ENCODE peak calls at places on chromosomes 12 and 14, in ten cellular contexts. T is CD4-positive, alpha-beta T cell; Q is cardiac muscle cell; U is transverse colon; A is heart left ventricle; V is testis; K is effector memory CD4-positive, alpha-beta T cell; Y is IMR-90; W is lower lobe of right lung; Z is heart right ventricle. B is an unnamed sample.

GRCh38 chr14:52730708-52731111 is 744 bp downstream of the STYX start:
- DNase-seq in Z (no peak), W (no peak), U (no peak), A (no peak), Y (no peak), Q (no peak), K (no peak), V (no peak), T (no peak), B (no peak)

GRCh38 chr14:103427485-103428443 is 42.5 kb downstream of the MARK3 start:
- DNase-seq in A (peak; percentile 42), Y (peak; percentile 85), Z (no peak), U (no peak), K (no peak), W (no peak), T (no peak), V (no peak), Q (no peak), B (no peak)

GRCh38 chr14:38522724-38523123 is 266.8 kb upstream of the CLEC14A start:
- DNase-seq in Q (peak; percentile 78), U (no peak), A (no peak), W (no peak), T (no peak), K (no peak), V (no peak), Z (no peak), Y (peak; percentile 9), B (no peak)

GRCh38 chr12:24069532-24070395 is 120.3 kb upstream of the SOX5 start:
- DNase-seq in T (no peak), Q (peak; percentile 39), U (peak; percentile 11), K (no peak), Z (no peak), W (no peak), A (no peak), Y (peak; percentile 34), V (peak; percentile 21), B (no peak)

GRCh38 chr14:87615050-87615449 is 377.9 kb downstream of the GALC start:
- DNase-seq in Z (no peak), Y (no peak), W (no peak), T (no peak), U (no peak), V (no peak), Q (no peak), A (no peak), K (no peak), B (no peak)

GRCh38 chr14:30468354-30468753 is 90.6 kb upstream of the G2E3 start:
- DNase-seq in U (no peak), V (no peak), Q (no peak), K (no peak), Y (no peak), Z (no peak), T (no peak), A (no peak), W (no peak), B (no peak)

GRCh38 chr14:33782923-33783322 is 168.0 kb downstream of the EGLN3 start:
- DNase-seq in T (no peak), V (no peak), Y (no peak), A (no peak), K (no peak), U (no peak), Z (no peak), W (no peak), Q (no peak), B (no peak)

GRCh38 chr12:75684678-75685620 is 173.5 kb upstream of the KRR1 start:
- DNase-seq in K (no peak), V (no peak), U (no peak), Y (peak; percentile 86), T (no peak), Z (no peak), Q (no peak), W (no peak), A (no peak), B (no peak)

GRCh38 chr14:90019824-90020523 is 41.8 kb upstream of the KCNK13 start:
- DNase-seq in Z (no peak), K (no peak), A (no peak), Q (no peak), T (no peak), Y (no peak), V (no peak), U (no peak), W (no peak), B (no peak)

GRCh38 chr12:56469007-56469930 is 891 bp downstream of the SPRYD4 start:
- DNase-seq in A (no peak), Y (no peak), V (peak; percentile 60), T (no peak), Q (no peak), K (no peak), W (no peak), U (peak; percentile 44), Z (no peak), B (no peak)

GRCh38 chr14:24273422-24273998 is 2.1 kb upstream of the RABGGTA start:
- DNase-seq in Z (no peak), Q (no peak), Y (no peak), A (no peak), W (no peak), T (no peak), V (no peak), U (no peak), K (no peak), B (no peak)

GRCh38 chr12:65449400-65449799 is 170.9 kb downstream of the MSRB3 start:
- DNase-seq in K (no peak), Q (no peak), V (no peak), U (no peak), W (no peak), A (no peak), Z (no peak), T (no peak), Y (peak; percentile 65), B (no peak)

GRCh38 chr12:31353730-31354708 is 28.1 kb upstream of the SINHCAF start:
- DNase-seq in U (no peak), T (no peak), Z (no peak), A (no peak), W (no peak), Y (no peak), V (no peak), Q (no peak), K (no peak), B (no peak)

GRCh38 chr12:25497021-25497420 is 56.1 kb downstream of the LMNTD1 start:
- DNase-seq in Y (no peak), A (no peak), K (no peak), T (no peak), Z (no peak), W (no peak), V (peak; percentile 51), U (no peak), Q (no peak), B (no peak)

GRCh38 chr12:105192624-105193225 is 43.2 kb downstream of the APPL2 start:
- DNase-seq in K (no peak), W (no peak), U (no peak), Z (no peak), Q (no peak), A (no peak), Y (no peak), T (no peak), V (no peak), B (no peak)

GRCh38 chr12:65464930-65465329 is 186.4 kb downstream of the MSRB3 start:
- DNase-seq in Z (no peak), U (peak; percentile 8), Q (no peak), A (no peak), Y (peak; percentile 96), W (no peak), K (no peak), V (no peak), T (no peak), B (peak; percentile 90)

GRCh38 chr12:52206309-52207040 is 14.7 kb upstream of the KRT80 start:
- DNase-seq in W (peak; percentile 34), U (no peak), Y (no peak), T (no peak), Z (no peak), K (no peak), A (no peak), V (no peak), Q (no peak), B (no peak)

GRCh38 chr12:132493482-132494178 is 3.7 kb downstream of the FBRSL1 start:
- DNase-seq in V (no peak), Y (no peak), Q (no peak), W (no peak), A (peak; percentile 28), T (no peak), K (no peak), Z (no peak), U (no peak), B (no peak)

GRCh38 chr14:21521526-21521925 is 4.6 kb downstream of the SALL2 start:
- DNase-seq in V (no peak), U (no peak), A (no peak), Z (no peak), K (no peak), Y (peak; percentile 57), Q (no peak), T (no peak), W (no peak), B (no peak)

GRCh38 chr12:47102406-47102805 is 22.6 kb upstream of the AMIGO2 start:
- DNase-seq in Q (no peak), A (no peak), V (no peak), Y (no peak), W (no peak), K (no peak), U (no peak), T (no peak), Z (no peak), B (no peak)
- H3K9me3 ChIP-seq in Q (no peaks in the 10 kb centered on the region), A (no peaks in the 10 kb centered on the region), V (no peaks in the 10 kb centered on the region), Y (no peaks in the 10 kb centered on the region), W (no peaks in the 10 kb centered on the region), K (no peaks in the 10 kb centered on the region), U (no peaks in the 10 kb centered on the region), T (no peaks in the 10 kb centered on the region), Z (no peaks in the 10 kb centered on the region), B (no peaks in the 10 kb centered on the region)

GRCh38 chr14:105852378-105853088 is 326.1 kb downstream of the TMEM121 start:
- DNase-seq in Z (no peak), Q (no peak), U (peak; percentile 5), T (no peak), A (no peak), K (no peak), V (peak; percentile 5), W (peak; percentile 38), Y (no peak), B (no peak)
- H3K9me3 ChIP-seq in Z (no peaks in the 10 kb centered on the region), Q (no peaks in the 10 kb centered on the region), U (no peaks in the 10 kb centered on the region), T (no peaks in the 10 kb centered on the region), A (no peaks in the 10 kb centered on the region), K (no peaks in the 10 kb centered on the region), V (no peaks in the 10 kb centered on the region), W (no peaks in the 10 kb centered on the region), Y (peaks cover 68% of the 10 kb centered on the region), B (peaks cover 84% of the 10 kb centered on the region)

GRCh38 chr14:19729359-19729758 is 14.0 kb upstream of the OR4Q3 start:
- DNase-seq in T (no peak), K (no peak), A (no peak), W (no peak), V (no peak), Z (no peak), U (no peak), Y (no peak), Q (no peak), B (no peak)
- H3K9me3 ChIP-seq in T (peaks cover 15% of the 10 kb centered on the region), K (peaks cover 4% of the 10 kb centered on the region), A (peaks cover 27% of the 10 kb centered on the region), W (peaks cover 17% of the 10 kb centered on the region), V (no peaks in the 10 kb centered on the region), Z (no peaks in the 10 kb centered on the region), U (peaks cover 35% of the 10 kb centered on the region), Y (peaks cover 25% of the 10 kb centered on the region), Q (peaks cover 3% of the 10 kb centered on the region), B (peaks cover 13% of the 10 kb centered on the region)

GRCh38 chr14:106530031-106530422 is 1003.6 kb downstream of the TMEM121 start:
- DNase-seq in Z (no peak), Q (no peak), T (no peak), V (no peak), K (no peak), A (no peak), U (no peak), W (no peak), Y (no peak), B (no peak)

GRCh38 chr14:106528717-106529116 is 1002.3 kb downstream of the TMEM121 start:
- DNase-seq in W (no peak), Z (no peak), Q (no peak), U (no peak), Y (no peak), V (no peak), T (no peak), A (no peak), K (no peak), B (no peak)

GRCh38 chr14:106530423-106531107 is 1004.2 kb downstream of the TMEM121 start:
- DNase-seq in A (no peak), K (no peak), T (no peak), Y (no peak), Q (no peak), V (peak; percentile 73), W (no peak), U (peak; percentile 46), Z (no peak), B (no peak)
- H3K9me3 ChIP-seq in A (no peaks in the 10 kb centered on the region), K (no peaks in the 10 kb centered on the region), T (no peaks in the 10 kb centered on the region), Y (peaks cover 24% of the 10 kb centered on the region), Q (no peaks in the 10 kb centered on the region), V (no peaks in the 10 kb centered on the region), W (no peaks in the 10 kb centered on the region), U (no peaks in the 10 kb centered on the region), Z (no peaks in the 10 kb centered on the region), B (peaks cover 28% of the 10 kb centered on the region)